ENCODE peak calls at places on chromosomes 3 and 15, in nine cellular contexts. One of them, this sample, is unnamed. For H3K9me3 and H3K4me1, the result is how much of the 10 kb centered on the place peaks cover.

GRCh38 chr3:186599142-186599784 is 13.6 kb upstream of the AHSG start:
- DNase-seq in psoas muscle: no peak
- DNase-seq in left lung: no peak
- DNase-seq in effector memory CD4-positive, alpha-beta T cell: no peak
- DNase-seq in PC-3: no peak
- DNase-seq in heart right ventricle: no peak
- DNase-seq in A549: no peak
- DNase-seq in right cardiac atrium: no peak
- DNase-seq in HCT116: no peak
- DNase-seq in this sample: no peak

GRCh38 chr15:68341851-68342336 is 64.3 kb downstream of the FEM1B start:
- DNase-seq in right cardiac atrium: no peak
- DNase-seq in effector memory CD4-positive, alpha-beta T cell: no peak
- DNase-seq in psoas muscle: peak
- DNase-seq in HCT116: no peak
- DNase-seq in A549: no peak
- DNase-seq in PC-3: no peak
- DNase-seq in heart right ventricle: no peak
- DNase-seq in left lung: no peak
- DNase-seq in this sample: no peak

GRCh38 chr3:51591231-51591630 is 52.7 kb downstream of the RAD54L2 start:
- DNase-seq in HCT116: no peak
- DNase-seq in left lung: no peak
- DNase-seq in effector memory CD4-positive, alpha-beta T cell: no peak
- DNase-seq in A549: no peak
- DNase-seq in PC-3: no peak
- DNase-seq in heart right ventricle: no peak
- DNase-seq in right cardiac atrium: no peak
- DNase-seq in psoas muscle: no peak
- DNase-seq in this sample: no peak

GRCh38 chr15:59892995-59893394 is 111.1 kb upstream of the FOXB1 start:
- DNase-seq in right cardiac atrium: no peak
- DNase-seq in effector memory CD4-positive, alpha-beta T cell: no peak
- DNase-seq in PC-3: peak
- DNase-seq in psoas muscle: no peak
- DNase-seq in left lung: no peak
- DNase-seq in heart right ventricle: no peak
- DNase-seq in HCT116: no peak
- DNase-seq in A549: no peak
- DNase-seq in this sample: no peak

GRCh38 chr15:39124155-39124924 is 456.5 kb upstream of the THBS1 start:
- DNase-seq in heart right ventricle: no peak
- DNase-seq in A549: no peak
- DNase-seq in left lung: no peak
- DNase-seq in psoas muscle: peak
- DNase-seq in PC-3: peak
- DNase-seq in HCT116: no peak
- DNase-seq in effector memory CD4-positive, alpha-beta T cell: no peak
- DNase-seq in right cardiac atrium: peak
- DNase-seq in this sample: no peak

GRCh38 chr3:150184426-150185071 is 213.9 kb upstream of the PFN2 start:
- DNase-seq in effector memory CD4-positive, alpha-beta T cell: no peak
- DNase-seq in heart right ventricle: no peak
- DNase-seq in right cardiac atrium: no peak
- DNase-seq in A549: peak
- DNase-seq in PC-3: peak
- DNase-seq in psoas muscle: no peak
- DNase-seq in left lung: no peak
- DNase-seq in HCT116: no peak
- DNase-seq in this sample: no peak

GRCh38 chr3:186268616-186269448 is 93.2 kb downstream of the DGKG start:
- DNase-seq in PC-3: peak
- DNase-seq in psoas muscle: no peak
- DNase-seq in right cardiac atrium: no peak
- DNase-seq in effector memory CD4-positive, alpha-beta T cell: no peak
- DNase-seq in A549: no peak
- DNase-seq in left lung: no peak
- DNase-seq in HCT116: no peak
- DNase-seq in heart right ventricle: no peak
- DNase-seq in this sample: no peak

GRCh38 chr15:97902140-97902780 is 58.2 kb upstream of the ARRDC4 start:
- DNase-seq in heart right ventricle: no peak
- DNase-seq in effector memory CD4-positive, alpha-beta T cell: no peak
- DNase-seq in psoas muscle: no peak
- DNase-seq in HCT116: no peak
- DNase-seq in left lung: no peak
- DNase-seq in right cardiac atrium: no peak
- DNase-seq in A549: no peak
- DNase-seq in PC-3: peak
- DNase-seq in this sample: no peak

GRCh38 chr3:8542190-8542980 is 40.8 kb downstream of the LMCD1 start:
- DNase-seq in psoas muscle: no peak
- DNase-seq in effector memory CD4-positive, alpha-beta T cell: no peak
- DNase-seq in left lung: no peak
- DNase-seq in right cardiac atrium: no peak
- DNase-seq in HCT116: no peak
- DNase-seq in PC-3: no peak
- DNase-seq in heart right ventricle: no peak
- DNase-seq in A549: no peak
- DNase-seq in this sample: no peak

GRCh38 chr3:150407818-150408231 is 273 bp upstream of the TSC22D2 start:
- DNase-seq in A549: peak
- DNase-seq in PC-3: peak
- DNase-seq in left lung: no peak
- DNase-seq in HCT116: peak
- DNase-seq in right cardiac atrium: peak
- DNase-seq in psoas muscle: peak
- DNase-seq in effector memory CD4-positive, alpha-beta T cell: no peak
- DNase-seq in heart right ventricle: peak
- DNase-seq in this sample: peak

GRCh38 chr3:159455741-159456181 is 532.9 kb upstream of the IL12A start:
- DNase-seq in effector memory CD4-positive, alpha-beta T cell: no peak
- DNase-seq in left lung: no peak
- DNase-seq in right cardiac atrium: no peak
- DNase-seq in PC-3: peak
- DNase-seq in heart right ventricle: no peak
- DNase-seq in psoas muscle: no peak
- DNase-seq in A549: no peak
- DNase-seq in HCT116: no peak
- DNase-seq in this sample: no peak

GRCh38 chr3:71053495-71053894 is 530.0 kb downstream of the FOXP1 start:
- DNase-seq in left lung: no peak
- DNase-seq in psoas muscle: no peak
- DNase-seq in effector memory CD4-positive, alpha-beta T cell: no peak
- DNase-seq in A549: no peak
- DNase-seq in PC-3: no peak
- DNase-seq in HCT116: no peak
- DNase-seq in right cardiac atrium: no peak
- DNase-seq in heart right ventricle: no peak
- DNase-seq in this sample: no peak

GRCh38 chr15:56602253-56602652 is 131.1 kb downstream of the ZNF280D start:
- DNase-seq in effector memory CD4-positive, alpha-beta T cell: no peak
- DNase-seq in A549: no peak
- DNase-seq in psoas muscle: no peak
- DNase-seq in left lung: no peak
- DNase-seq in PC-3: no peak
- DNase-seq in right cardiac atrium: no peak
- DNase-seq in HCT116: no peak
- DNase-seq in heart right ventricle: no peak
- DNase-seq in this sample: no peak
- H3K9me3 ChIP-seq in effector memory CD4-positive, alpha-beta T cell: under half
- H3K9me3 ChIP-seq in A549: under half
- H3K9me3 ChIP-seq in psoas muscle: under half
- H3K9me3 ChIP-seq in left lung: under half
- H3K9me3 ChIP-seq in PC-3: under half
- H3K9me3 ChIP-seq in right cardiac atrium: under half
- H3K9me3 ChIP-seq in HCT116: under half
- H3K9me3 ChIP-seq in heart right ventricle: under half
- H3K9me3 ChIP-seq in this sample: under half

GRCh38 chr15:74390552-74391288 is 23.3 kb upstream of the CYP11A1 start:
- DNase-seq in left lung: no peak
- DNase-seq in heart right ventricle: no peak
- DNase-seq in HCT116: no peak
- DNase-seq in PC-3: no peak
- DNase-seq in effector memory CD4-positive, alpha-beta T cell: no peak
- DNase-seq in right cardiac atrium: no peak
- DNase-seq in psoas muscle: no peak
- DNase-seq in A549: no peak
- DNase-seq in this sample: no peak
- H3K27ac ChIP-seq in left lung: peak
- H3K27ac ChIP-seq in heart right ventricle: peak
- H3K27ac ChIP-seq in HCT116: no peak
- H3K27ac ChIP-seq in PC-3: no peak
- H3K27ac ChIP-seq in effector memory CD4-positive, alpha-beta T cell: no peak
- H3K27ac ChIP-seq in right cardiac atrium: no peak
- H3K27ac ChIP-seq in psoas muscle: no peak
- H3K27ac ChIP-seq in A549: no peak
- H3K27ac ChIP-seq in this sample: no peak

DNA sequence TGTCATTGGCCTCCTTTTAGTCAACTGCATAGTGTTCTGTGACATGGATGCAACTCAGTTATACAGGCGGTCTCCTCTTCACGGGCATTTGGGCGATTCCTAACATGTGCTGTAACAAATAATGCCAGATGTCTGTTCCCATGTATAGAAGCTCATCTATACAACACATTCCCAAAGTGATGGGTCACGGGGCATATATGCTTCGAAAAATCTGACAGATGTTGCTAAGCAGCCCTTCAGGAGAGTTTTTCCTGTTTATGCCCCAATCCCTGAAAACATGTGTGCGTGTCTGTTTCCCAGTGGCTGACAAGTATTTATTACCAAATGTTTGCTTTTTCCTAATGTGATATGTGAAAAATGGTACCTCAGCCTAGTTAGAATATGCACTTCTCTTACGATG is 25.8 kb downstream of the LRRK1 start:
- DNase-seq in heart right ventricle: no peak
- DNase-seq in A549: no peak
- DNase-seq in HCT116: no peak
- DNase-seq in PC-3: no peak
- DNase-seq in left lung: no peak
- DNase-seq in right cardiac atrium: no peak
- DNase-seq in psoas muscle: no peak
- DNase-seq in effector memory CD4-positive, alpha-beta T cell: no peak
- DNase-seq in this sample: no peak
- H3K4me1 ChIP-seq in heart right ventricle: under half
- H3K4me1 ChIP-seq in A549: under half
- H3K4me1 ChIP-seq in HCT116: under half
- H3K4me1 ChIP-seq in PC-3: under half
- H3K4me1 ChIP-seq in left lung: under half
- H3K4me1 ChIP-seq in right cardiac atrium: under half
- H3K4me1 ChIP-seq in psoas muscle: under half
- H3K4me1 ChIP-seq in effector memory CD4-positive, alpha-beta T cell: under half
- H3K4me1 ChIP-seq in this sample: under half

DNA sequence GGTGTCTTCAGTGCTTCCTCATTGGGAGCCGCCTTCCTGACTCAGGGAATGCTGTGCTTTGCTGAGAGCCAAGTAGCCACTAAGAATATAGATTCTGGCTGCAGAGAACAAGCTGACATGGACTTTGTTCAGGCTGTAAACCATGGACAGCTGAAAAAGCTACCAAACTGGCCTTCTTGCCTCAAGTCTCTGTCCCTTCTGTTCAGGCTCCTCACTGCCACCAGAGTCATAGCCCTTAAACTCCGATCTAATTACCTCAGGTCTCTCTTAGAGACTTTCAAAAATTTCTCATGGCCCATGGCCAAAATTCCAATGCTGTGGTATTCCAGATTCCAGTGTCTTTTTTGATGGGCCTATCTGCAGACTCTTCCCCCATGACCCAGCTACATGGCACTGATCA is 19.4 kb upstream of the PTX3 start:
- DNase-seq in effector memory CD4-positive, alpha-beta T cell: no peak
- DNase-seq in left lung: no peak
- DNase-seq in HCT116: no peak
- DNase-seq in right cardiac atrium: no peak
- DNase-seq in heart right ventricle: no peak
- DNase-seq in PC-3: peak
- DNase-seq in A549: no peak
- DNase-seq in psoas muscle: no peak
- DNase-seq in this sample: no peak
- H3K9me3 ChIP-seq in effector memory CD4-positive, alpha-beta T cell: under half
- H3K9me3 ChIP-seq in left lung: under half
- H3K9me3 ChIP-seq in HCT116: under half
- H3K9me3 ChIP-seq in right cardiac atrium: under half
- H3K9me3 ChIP-seq in heart right ventricle: under half
- H3K9me3 ChIP-seq in PC-3: under half
- H3K9me3 ChIP-seq in A549: under half
- H3K9me3 ChIP-seq in psoas muscle: under half
- H3K9me3 ChIP-seq in this sample: under half

GRCh38 chr3:129310612-129311011 is 31.9 kb downstream of the HMCES start:
- DNase-seq in right cardiac atrium: no peak
- DNase-seq in effector memory CD4-positive, alpha-beta T cell: no peak
- DNase-seq in PC-3: no peak
- DNase-seq in psoas muscle: no peak
- DNase-seq in A549: no peak
- DNase-seq in heart right ventricle: no peak
- DNase-seq in left lung: no peak
- DNase-seq in HCT116: no peak
- DNase-seq in this sample: no peak

GRCh38 chr3:129313415-129313982 is 34.8 kb downstream of the HMCES start:
- DNase-seq in A549: no peak
- DNase-seq in right cardiac atrium: no peak
- DNase-seq in heart right ventricle: no peak
- DNase-seq in left lung: no peak
- DNase-seq in psoas muscle: no peak
- DNase-seq in PC-3: peak
- DNase-seq in HCT116: no peak
- DNase-seq in effector memory CD4-positive, alpha-beta T cell: no peak
- DNase-seq in this sample: no peak

GRCh38 chr3:129312671-129313414 is 34.2 kb downstream of the HMCES start:
- DNase-seq in left lung: peak
- DNase-seq in right cardiac atrium: no peak
- DNase-seq in PC-3: no peak
- DNase-seq in psoas muscle: no peak
- DNase-seq in A549: no peak
- DNase-seq in heart right ventricle: no peak
- DNase-seq in effector memory CD4-positive, alpha-beta T cell: no peak
- DNase-seq in HCT116: no peak
- DNase-seq in this sample: no peak

GRCh38 chr3:129311054-129311902 is 32.6 kb downstream of the HMCES start:
- DNase-seq in heart right ventricle: no peak
- DNase-seq in right cardiac atrium: no peak
- DNase-seq in PC-3: no peak
- DNase-seq in effector memory CD4-positive, alpha-beta T cell: no peak
- DNase-seq in left lung: no peak
- DNase-seq in HCT116: no peak
- DNase-seq in psoas muscle: no peak
- DNase-seq in A549: no peak
- DNase-seq in this sample: no peak

GRCh38 chr3:129312021-129312639 is 33.5 kb downstream of the HMCES start:
- DNase-seq in PC-3: no peak
- DNase-seq in effector memory CD4-positive, alpha-beta T cell: no peak
- DNase-seq in psoas muscle: no peak
- DNase-seq in right cardiac atrium: no peak
- DNase-seq in heart right ventricle: no peak
- DNase-seq in HCT116: no peak
- DNase-seq in left lung: no peak
- DNase-seq in A549: no peak
- DNase-seq in this sample: no peak
- H3K27ac ChIP-seq in PC-3: no peak
- H3K27ac ChIP-seq in effector memory CD4-positive, alpha-beta T cell: peak
- H3K27ac ChIP-seq in psoas muscle: no peak
- H3K27ac ChIP-seq in right cardiac atrium: no peak
- H3K27ac ChIP-seq in heart right ventricle: no peak
- H3K27ac ChIP-seq in HCT116: no peak
- H3K27ac ChIP-seq in left lung: no peak
- H3K27ac ChIP-seq in A549: no peak
- H3K27ac ChIP-seq in this sample: no peak